ENCODE peak calls at places on chromosomes 12 and 14, in six cellular contexts. One of them, this sample, is unnamed.

GRCh38 chr12:75666126-75666979 is 154.9 kb upstream of the KRR1 start:
- DNase-seq in activated naive CD8-positive, alpha-beta T cell treated with anti-CD3 and anti-CD28 coated beads, Interleukin-2, amount 50 U/mL, for 16 hours: no peak
- DNase-seq in GF-D8: no peak
- DNase-seq in stomach: no peak
- DNase-seq in brain microvascular endothelial cell: peak
- DNase-seq in left ventricle myocardium superior: no peak
- DNase-seq in this sample: peak

GRCh38 chr14:52700701-52701172 is 5.4 kb upstream of the ERO1A start:
- DNase-seq in activated naive CD8-positive, alpha-beta T cell treated with anti-CD3 and anti-CD28 coated beads, Interleukin-2, amount 50 U/mL, for 16 hours: no peak
- DNase-seq in GF-D8: no peak
- DNase-seq in stomach: no peak
- DNase-seq in brain microvascular endothelial cell: no peak
- DNase-seq in left ventricle myocardium superior: no peak
- DNase-seq in this sample: no peak

GRCh38 chr14:37587881-37588666 is 7.0 kb downstream of the FOXA1 start:
- DNase-seq in activated naive CD8-positive, alpha-beta T cell treated with anti-CD3 and anti-CD28 coated beads, Interleukin-2, amount 50 U/mL, for 16 hours: no peak
- DNase-seq in GF-D8: no peak
- DNase-seq in stomach: no peak
- DNase-seq in brain microvascular endothelial cell: no peak
- DNase-seq in left ventricle myocardium superior: no peak
- DNase-seq in this sample: no peak

GRCh38 chr12:103012884-103013283 is 55.4 kb downstream of the ASCL1 start:
- DNase-seq in activated naive CD8-positive, alpha-beta T cell treated with anti-CD3 and anti-CD28 coated beads, Interleukin-2, amount 50 U/mL, for 16 hours: no peak
- DNase-seq in GF-D8: no peak
- DNase-seq in stomach: no peak
- DNase-seq in brain microvascular endothelial cell: no peak
- DNase-seq in left ventricle myocardium superior: no peak
- DNase-seq in this sample: no peak

GRCh38 chr12:104958946-104959841 is 1.1 kb upstream of the SLC41A2 start:
- DNase-seq in activated naive CD8-positive, alpha-beta T cell treated with anti-CD3 and anti-CD28 coated beads, Interleukin-2, amount 50 U/mL, for 16 hours: no peak
- DNase-seq in GF-D8: no peak
- DNase-seq in stomach: no peak
- DNase-seq in brain microvascular endothelial cell: peak
- DNase-seq in left ventricle myocardium superior: no peak
- DNase-seq in this sample: peak

GRCh38 chr14:104030958-104031357 is 54.5 kb upstream of the ASPG start:
- DNase-seq in activated naive CD8-positive, alpha-beta T cell treated with anti-CD3 and anti-CD28 coated beads, Interleukin-2, amount 50 U/mL, for 16 hours: no peak
- DNase-seq in GF-D8: no peak
- DNase-seq in stomach: no peak
- DNase-seq in brain microvascular endothelial cell: no peak
- DNase-seq in left ventricle myocardium superior: no peak
- DNase-seq in this sample: no peak

GRCh38 chr12:105426766-105427165 is 96.3 kb downstream of the C12orf75 start:
- DNase-seq in activated naive CD8-positive, alpha-beta T cell treated with anti-CD3 and anti-CD28 coated beads, Interleukin-2, amount 50 U/mL, for 16 hours: no peak
- DNase-seq in GF-D8: no peak
- DNase-seq in stomach: no peak
- DNase-seq in brain microvascular endothelial cell: no peak
- DNase-seq in left ventricle myocardium superior: no peak
- DNase-seq in this sample: no peak

GRCh38 chr12:130441771-130442760 is 104.4 kb downstream of the PIWIL1 start:
- DNase-seq in activated naive CD8-positive, alpha-beta T cell treated with anti-CD3 and anti-CD28 coated beads, Interleukin-2, amount 50 U/mL, for 16 hours: no peak
- DNase-seq in GF-D8: no peak
- DNase-seq in stomach: no peak
- DNase-seq in brain microvascular endothelial cell: no peak
- DNase-seq in left ventricle myocardium superior: no peak
- DNase-seq in this sample: no peak

GRCh38 chr14:55516776-55517175 is 63.2 kb upstream of the KTN1 start:
- DNase-seq in activated naive CD8-positive, alpha-beta T cell treated with anti-CD3 and anti-CD28 coated beads, Interleukin-2, amount 50 U/mL, for 16 hours: no peak
- DNase-seq in GF-D8: no peak
- DNase-seq in stomach: no peak
- DNase-seq in brain microvascular endothelial cell: no peak
- DNase-seq in left ventricle myocardium superior: no peak
- DNase-seq in this sample: no peak

This sample was measured in left lobe of liver.